ENCODE peak calls at places on chromosomes 16 and 17, in six cellular contexts. One of them, this sample, is unnamed.

GRCh38 chr16:55559233-55559632 is 7.3 kb upstream of the CAPNS2 start:
- DNase-seq in NCI-H1105 treated with DMSO at 0.1 percent for 48 hours: no peak
- DNase-seq in stomach: no peak
- DNase-seq in hypothalamus: no peak
- DNase-seq in A549: no peak
- DNase-seq in glutamatergic neuron: no peak
- DNase-seq in this sample: no peak

GRCh38 chr16:65122974-65123845 is 1.3 kb upstream of the CDH11 start:
- DNase-seq in NCI-H1105 treated with DMSO at 0.1 percent for 48 hours: peak
- DNase-seq in stomach: peak
- DNase-seq in hypothalamus: no peak
- DNase-seq in A549: no peak
- DNase-seq in glutamatergic neuron: peak
- DNase-seq in this sample: no peak

GRCh38 chr16:14181371-14182050 is 110.4 kb downstream of the MRTFB start:
- DNase-seq in NCI-H1105 treated with DMSO at 0.1 percent for 48 hours: no peak
- DNase-seq in stomach: no peak
- DNase-seq in hypothalamus: no peak
- DNase-seq in A549: peak
- DNase-seq in glutamatergic neuron: no peak
- DNase-seq in this sample: no peak

GRCh38 chr16:19765860-19766553 is 47.9 kb downstream of the IQCK start:
- DNase-seq in NCI-H1105 treated with DMSO at 0.1 percent for 48 hours: no peak
- DNase-seq in stomach: peak
- DNase-seq in hypothalamus: peak
- DNase-seq in A549: no peak
- DNase-seq in glutamatergic neuron: no peak
- DNase-seq in this sample: no peak

GRCh38 chr16:4477966-4478365 is 1.8 kb downstream of the HMOX2 start:
- DNase-seq in NCI-H1105 treated with DMSO at 0.1 percent for 48 hours: no peak
- DNase-seq in stomach: no peak
- DNase-seq in hypothalamus: no peak
- DNase-seq in A549: no peak
- DNase-seq in glutamatergic neuron: no peak
- DNase-seq in this sample: no peak

GRCh38 chr16:19884021-19884485 is 595 bp downstream of the GPRC5B start:
- DNase-seq in NCI-H1105 treated with DMSO at 0.1 percent for 48 hours: peak
- DNase-seq in stomach: peak
- DNase-seq in hypothalamus: no peak
- DNase-seq in A549: no peak
- DNase-seq in glutamatergic neuron: peak
- DNase-seq in this sample: no peak

GRCh38 chr17:64172510-64172909 is 42.6 kb upstream of the ERN1 start:
- DNase-seq in NCI-H1105 treated with DMSO at 0.1 percent for 48 hours: no peak
- DNase-seq in stomach: no peak
- DNase-seq in hypothalamus: no peak
- DNase-seq in A549: no peak
- DNase-seq in glutamatergic neuron: no peak
- DNase-seq in this sample: no peak

GRCh38 chr16:55824473-55824872 is 8.4 kb downstream of the CES1 start:
- DNase-seq in NCI-H1105 treated with DMSO at 0.1 percent for 48 hours: no peak
- DNase-seq in stomach: no peak
- DNase-seq in hypothalamus: no peak
- DNase-seq in A549: no peak
- DNase-seq in glutamatergic neuron: no peak
- DNase-seq in this sample: no peak

GRCh38 chr17:31112001-31112661 is 17.4 kb downstream of the NF1 start:
- DNase-seq in NCI-H1105 treated with DMSO at 0.1 percent for 48 hours: no peak
- DNase-seq in stomach: no peak
- DNase-seq in hypothalamus: no peak
- DNase-seq in A549: no peak
- DNase-seq in glutamatergic neuron: no peak
- DNase-seq in this sample: no peak

GRCh38 chr16:5200123-5200522 is 102.5 kb upstream of the EEF2KMT start:
- DNase-seq in NCI-H1105 treated with DMSO at 0.1 percent for 48 hours: no peak
- DNase-seq in stomach: no peak
- DNase-seq in hypothalamus: no peak
- DNase-seq in A549: no peak
- DNase-seq in glutamatergic neuron: no peak
- DNase-seq in this sample: no peak

GRCh38 chr16:66899310-66899944 is 19.1 kb downstream of the PDP2 start:
- DNase-seq in NCI-H1105 treated with DMSO at 0.1 percent for 48 hours: no peak
- DNase-seq in stomach: no peak
- DNase-seq in hypothalamus: no peak
- DNase-seq in A549: no peak
- DNase-seq in glutamatergic neuron: no peak
- DNase-seq in this sample: no peak

GRCh38 chr17:49521521-49522185 is 26.6 kb downstream of the NGFR start:
- DNase-seq in NCI-H1105 treated with DMSO at 0.1 percent for 48 hours: no peak
- DNase-seq in stomach: no peak
- DNase-seq in hypothalamus: no peak
- DNase-seq in A549: no peak
- DNase-seq in glutamatergic neuron: no peak
- DNase-seq in this sample: no peak

GRCh38 chr17:60743282-60743681 is 65.6 kb downstream of the BCAS3 start:
- DNase-seq in NCI-H1105 treated with DMSO at 0.1 percent for 48 hours: no peak
- DNase-seq in stomach: no peak
- DNase-seq in hypothalamus: no peak
- DNase-seq in A549: no peak
- DNase-seq in glutamatergic neuron: no peak
- DNase-seq in this sample: no peak

GRCh38 chr17:77303620-77304019 is 162.9 kb downstream of the SEC14L1 start:
- DNase-seq in NCI-H1105 treated with DMSO at 0.1 percent for 48 hours: no peak
- DNase-seq in stomach: no peak
- DNase-seq in hypothalamus: no peak
- DNase-seq in A549: no peak
- DNase-seq in glutamatergic neuron: no peak
- DNase-seq in this sample: no peak

GRCh38 chr16:3578121-3578520 is 918 bp upstream of the NLRC3 start:
- DNase-seq in NCI-H1105 treated with DMSO at 0.1 percent for 48 hours: no peak
- DNase-seq in stomach: no peak
- DNase-seq in hypothalamus: no peak
- DNase-seq in A549: no peak
- DNase-seq in glutamatergic neuron: no peak
- DNase-seq in this sample: no peak

GRCh38 chr17:27762527-27763305 is 37.6 kb downstream of the NOS2 start:
- DNase-seq in NCI-H1105 treated with DMSO at 0.1 percent for 48 hours: no peak
- DNase-seq in stomach: no peak
- DNase-seq in hypothalamus: no peak
- DNase-seq in A549: no peak
- DNase-seq in glutamatergic neuron: no peak
- DNase-seq in this sample: no peak

GRCh38 chr16:90019543-90020259 is 445 bp upstream of the DBNDD1 start:
- DNase-seq in NCI-H1105 treated with DMSO at 0.1 percent for 48 hours: peak
- DNase-seq in stomach: peak
- DNase-seq in hypothalamus: no peak
- DNase-seq in A549: peak
- DNase-seq in glutamatergic neuron: peak
- DNase-seq in this sample: no peak

GRCh38 chr17:81665205-81666091 is 957 bp downstream of the OXLD1 start:
- DNase-seq in NCI-H1105 treated with DMSO at 0.1 percent for 48 hours: no peak
- DNase-seq in stomach: no peak
- DNase-seq in hypothalamus: no peak
- DNase-seq in A549: peak
- DNase-seq in glutamatergic neuron: no peak
- DNase-seq in this sample: no peak

GRCh38 chr17:17228521-17229279 is 8.3 kb downstream of the FLCN start:
- DNase-seq in NCI-H1105 treated with DMSO at 0.1 percent for 48 hours: no peak
- DNase-seq in stomach: no peak
- DNase-seq in hypothalamus: no peak
- DNase-seq in A549: no peak
- DNase-seq in glutamatergic neuron: no peak
- DNase-seq in this sample: no peak

GRCh38 chr17:65229596-65229995 is 92.4 kb downstream of the RGS9 start:
- DNase-seq in NCI-H1105 treated with DMSO at 0.1 percent for 48 hours: no peak
- DNase-seq in stomach: no peak
- DNase-seq in hypothalamus: no peak
- DNase-seq in A549: no peak
- DNase-seq in glutamatergic neuron: no peak
- DNase-seq in this sample: no peak

GRCh38 chr16:74877706-74878105 is 103.1 kb upstream of the FA2H start:
- DNase-seq in NCI-H1105 treated with DMSO at 0.1 percent for 48 hours: no peak
- DNase-seq in stomach: no peak
- DNase-seq in hypothalamus: no peak
- DNase-seq in A549: no peak
- DNase-seq in glutamatergic neuron: no peak
- DNase-seq in this sample: no peak

GRCh38 chr16:52861614-52862022 is 191.1 kb downstream of the CHD9NB start:
- DNase-seq in NCI-H1105 treated with DMSO at 0.1 percent for 48 hours: peak
- DNase-seq in stomach: no peak
- DNase-seq in hypothalamus: no peak
- DNase-seq in A549: no peak
- DNase-seq in glutamatergic neuron: no peak
- DNase-seq in this sample: no peak

GRCh38 chr17:48102700-48103378 is 1.6 kb upstream of the CBX1 start:
- DNase-seq in NCI-H1105 treated with DMSO at 0.1 percent for 48 hours: no peak
- DNase-seq in stomach: no peak
- DNase-seq in hypothalamus: no peak
- DNase-seq in A549: no peak
- DNase-seq in glutamatergic neuron: no peak
- DNase-seq in this sample: no peak

GRCh38 chr17:46995841-46996571 is 17.0 kb upstream of the RPRML start:
- DNase-seq in NCI-H1105 treated with DMSO at 0.1 percent for 48 hours: no peak
- DNase-seq in stomach: no peak
- DNase-seq in hypothalamus: no peak
- DNase-seq in A549: no peak
- DNase-seq in glutamatergic neuron: no peak
- DNase-seq in this sample: no peak

GRCh38 chr16:29852654-29853053 is 10.4 kb downstream of the CDIPT start:
- DNase-seq in NCI-H1105 treated with DMSO at 0.1 percent for 48 hours: no peak
- DNase-seq in stomach: no peak
- DNase-seq in hypothalamus: no peak
- DNase-seq in A549: no peak
- DNase-seq in glutamatergic neuron: no peak
- DNase-seq in this sample: no peak

GRCh38 chr17:81934850-81935708 is 2.0 kb downstream of the PYCR1 start:
- DNase-seq in NCI-H1105 treated with DMSO at 0.1 percent for 48 hours: no peak
- DNase-seq in stomach: no peak
- DNase-seq in hypothalamus: no peak
- DNase-seq in A549: no peak
- DNase-seq in glutamatergic neuron: no peak
- DNase-seq in this sample: no peak

GRCh38 chr17:27525836-27526235 is 69.6 kb downstream of the KSR1 start:
- DNase-seq in NCI-H1105 treated with DMSO at 0.1 percent for 48 hours: no peak
- DNase-seq in stomach: no peak
- DNase-seq in hypothalamus: no peak
- DNase-seq in A549: no peak
- DNase-seq in glutamatergic neuron: no peak
- DNase-seq in this sample: no peak

GRCh38 chr17:81097134-81097942 is 62.4 kb downstream of the BAIAP2 start:
- DNase-seq in NCI-H1105 treated with DMSO at 0.1 percent for 48 hours: no peak
- DNase-seq in stomach: peak
- DNase-seq in hypothalamus: peak
- DNase-seq in A549: peak
- DNase-seq in glutamatergic neuron: peak
- DNase-seq in this sample: no peak

GRCh38 chr16:58843675-58844074 is 109.6 kb upstream of the GOT2 start:
- DNase-seq in NCI-H1105 treated with DMSO at 0.1 percent for 48 hours: no peak
- DNase-seq in stomach: no peak
- DNase-seq in hypothalamus: no peak
- DNase-seq in A549: no peak
- DNase-seq in glutamatergic neuron: no peak
- DNase-seq in this sample: no peak

GRCh38 chr16:35754391-35755369 is 2295.3 kb downstream of the TP53TG3F start:
- DNase-seq in NCI-H1105 treated with DMSO at 0.1 percent for 48 hours: no peak
- DNase-seq in stomach: no peak
- DNase-seq in hypothalamus: no peak
- DNase-seq in A549: no peak
- DNase-seq in glutamatergic neuron: no peak
- DNase-seq in this sample: no peak

GRCh38 chr17:4960279-4960922 is 7.2 kb downstream of the SPAG7 start:
- DNase-seq in NCI-H1105 treated with DMSO at 0.1 percent for 48 hours: no peak
- DNase-seq in stomach: no peak
- DNase-seq in hypothalamus: no peak
- DNase-seq in A549: no peak
- DNase-seq in glutamatergic neuron: no peak
- DNase-seq in this sample: no peak

GRCh38 chr16:85583491-85584181 is 29.5 kb upstream of the GSE1 start:
- DNase-seq in NCI-H1105 treated with DMSO at 0.1 percent for 48 hours: no peak
- DNase-seq in stomach: no peak
- DNase-seq in hypothalamus: no peak
- DNase-seq in A549: no peak
- DNase-seq in glutamatergic neuron: no peak
- DNase-seq in this sample: no peak

GRCh38 chr17:45824901-45825492 is 19.7 kb upstream of the SPPL2C start:
- DNase-seq in NCI-H1105 treated with DMSO at 0.1 percent for 48 hours: no peak
- DNase-seq in stomach: no peak
- DNase-seq in hypothalamus: no peak
- DNase-seq in A549: no peak
- DNase-seq in glutamatergic neuron: no peak
- DNase-seq in this sample: no peak

GRCh38 chr17:14069251-14069981 is at the start of gene COX10:
- DNase-seq in NCI-H1105 treated with DMSO at 0.1 percent for 48 hours: peak
- DNase-seq in stomach: peak
- DNase-seq in hypothalamus: peak
- DNase-seq in A549: peak
- DNase-seq in glutamatergic neuron: peak
- DNase-seq in this sample: peak

GRCh38 chr17:45123930-45124796 is 8.2 kb downstream of the PLCD3 start:
- DNase-seq in NCI-H1105 treated with DMSO at 0.1 percent for 48 hours: no peak
- DNase-seq in stomach: peak
- DNase-seq in hypothalamus: no peak
- DNase-seq in A549: peak
- DNase-seq in glutamatergic neuron: no peak
- DNase-seq in this sample: no peak

GRCh38 chr16:3861808-3862451 is 18.6 kb downstream of the CREBBP start:
- DNase-seq in NCI-H1105 treated with DMSO at 0.1 percent for 48 hours: no peak
- DNase-seq in stomach: no peak
- DNase-seq in hypothalamus: no peak
- DNase-seq in A549: no peak
- DNase-seq in glutamatergic neuron: no peak
- DNase-seq in this sample: no peak

GRCh38 chr17:32697728-32698625 is 178.9 kb downstream of the MYO1D start:
- DNase-seq in NCI-H1105 treated with DMSO at 0.1 percent for 48 hours: no peak
- DNase-seq in stomach: no peak
- DNase-seq in hypothalamus: no peak
- DNase-seq in A549: no peak
- DNase-seq in glutamatergic neuron: no peak
- DNase-seq in this sample: no peak

GRCh38 chr17:47694818-47695663 is 1.1 kb downstream of the TBKBP1 start:
- DNase-seq in NCI-H1105 treated with DMSO at 0.1 percent for 48 hours: no peak
- DNase-seq in stomach: peak
- DNase-seq in hypothalamus: no peak
- DNase-seq in A549: no peak
- DNase-seq in glutamatergic neuron: no peak
- DNase-seq in this sample: no peak